ENCODE peak calls at places on chromosomes 12 and 14, in nine cellular contexts. N is HCT116, X is stomach, A is breast epithelium, H is uterus, C is ovary, M is A549, Q is IMR-90, K is body of pancreas. F is an unnamed sample. For H3K4me1, the result is how much of the 10 kb centered on the place peaks cover.

GRCh38 chr14:57493467-57494181 is at the start of gene CCDC198:
- DNase-seq in A (no peak), H (no peak), M (peak), Q (no peak), X (no peak), N (no peak), K (peak), C (no peak), F (no peak)

GRCh38 chr12:42757735-42758134 is 168.2 kb upstream of the PRICKLE1 start:
- DNase-seq in M (no peak), X (no peak), H (no peak), N (no peak), K (no peak), C (no peak), Q (no peak), A (no peak), F (no peak)

GRCh38 chr14:89578048-89578619 is 161.1 kb upstream of the FOXN3 start:
- DNase-seq in M (no peak), K (no peak), H (no peak), A (no peak), X (no peak), Q (peak), N (no peak), C (no peak), F (no peak)

GRCh38 chr12:92533280-92533890 is 169.4 kb upstream of the PLEKHG7 start:
- DNase-seq in M (no peak), H (no peak), A (no peak), C (no peak), Q (no peak), K (no peak), N (no peak), X (no peak), F (no peak)

GRCh38 chr12:49131973-49132461 is 822 bp upstream of the TUBA1B start:
- DNase-seq in Q (peak), K (no peak), H (no peak), N (no peak), C (no peak), X (no peak), M (no peak), A (no peak), F (no peak)

GRCh38 chr12:54051916-54052744 is 1.5 kb upstream of the HOXC4 start:
- DNase-seq in N (no peak), X (no peak), H (no peak), A (no peak), C (no peak), M (no peak), Q (no peak), K (no peak), F (no peak)

GRCh38 chr12:57579677-57580465 is 11.1 kb upstream of the PIP4K2C start:
- DNase-seq in X (no peak), K (no peak), C (no peak), N (no peak), M (peak), Q (peak), A (no peak), H (no peak), F (no peak)

GRCh38 chr14:33922125-33922524 is 28.7 kb downstream of the EGLN3 start:
- DNase-seq in Q (no peak), N (no peak), M (no peak), X (no peak), A (no peak), K (no peak), H (no peak), C (no peak), F (no peak)

GRCh38 chr14:55139696-55140509 is 10.9 kb downstream of the LGALS3 start:
- DNase-seq in A (no peak), C (no peak), K (peak), X (no peak), H (no peak), N (no peak), Q (no peak), M (no peak), F (no peak)

GRCh38 chr12:4116251-4117111 is 157.1 kb upstream of the CCND2 start:
- DNase-seq in H (no peak), Q (peak), C (no peak), M (no peak), K (no peak), A (no peak), N (no peak), X (no peak), F (no peak)

GRCh38 chr12:20696181-20696580 is 1.0 kb downstream of the SLCO1C1 start:
- DNase-seq in H (no peak), N (no peak), K (no peak), A (no peak), M (no peak), C (no peak), Q (no peak), X (no peak), F (no peak)

DNA sequence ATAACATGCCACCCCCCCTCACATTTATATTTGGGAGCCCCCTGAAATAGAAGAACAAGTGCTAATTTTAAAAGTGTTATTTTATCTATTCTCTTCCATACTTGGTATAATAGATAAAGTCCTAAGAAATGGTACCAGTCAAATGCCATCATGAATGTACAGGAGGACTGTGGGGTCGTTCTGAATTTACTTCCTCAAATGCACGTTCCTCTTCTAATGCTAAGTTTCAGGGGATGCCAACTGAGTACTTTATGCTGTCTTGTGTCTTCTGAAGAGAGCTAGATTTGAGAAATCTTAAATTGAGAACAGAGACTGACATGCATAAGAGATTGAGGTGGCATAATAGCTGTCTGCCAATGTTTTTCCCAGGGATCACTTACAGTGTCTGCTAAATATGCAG is 59.0 kb downstream of the CFAP54 start:
- DNase-seq in N (no peak), K (no peak), Q (no peak), H (no peak), M (no peak), A (no peak), X (no peak), C (no peak), F (no peak)
- TF ChIP-seq POLR2A in N (no peak), K (no peak), Q (no peak), H (no peak), M (no peak), A (no peak), X (no peak), C (no peak), F (no peak)

DNA sequence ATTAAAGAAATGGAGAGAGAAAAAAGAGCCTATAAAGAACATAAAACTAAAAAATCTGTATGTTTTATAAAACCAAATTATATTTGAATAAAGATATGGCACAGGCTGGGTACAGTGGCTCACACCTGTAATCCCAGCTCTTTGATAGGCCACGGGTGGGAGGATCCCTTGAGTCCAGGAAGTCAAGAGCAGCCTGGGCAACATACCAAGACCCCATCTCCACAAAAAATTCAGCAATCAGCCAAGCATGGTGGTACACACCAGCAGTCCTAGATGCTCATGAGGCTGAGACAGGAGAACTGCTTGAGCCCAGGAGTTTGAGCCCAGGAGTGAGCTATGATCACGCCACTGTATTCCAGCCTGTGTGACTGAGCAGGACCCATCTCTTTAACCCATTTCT is 74.9 kb downstream of the EPS8 start:
- DNase-seq in K (no peak), X (no peak), A (no peak), H (no peak), Q (no peak), C (no peak), N (no peak), M (no peak), F (no peak)
- H3K4me1 ChIP-seq in K (under half), X (under half), A (under half), H (under half), Q (under half), C (under half), N (under half), M (half or more), F (under half)

DNA sequence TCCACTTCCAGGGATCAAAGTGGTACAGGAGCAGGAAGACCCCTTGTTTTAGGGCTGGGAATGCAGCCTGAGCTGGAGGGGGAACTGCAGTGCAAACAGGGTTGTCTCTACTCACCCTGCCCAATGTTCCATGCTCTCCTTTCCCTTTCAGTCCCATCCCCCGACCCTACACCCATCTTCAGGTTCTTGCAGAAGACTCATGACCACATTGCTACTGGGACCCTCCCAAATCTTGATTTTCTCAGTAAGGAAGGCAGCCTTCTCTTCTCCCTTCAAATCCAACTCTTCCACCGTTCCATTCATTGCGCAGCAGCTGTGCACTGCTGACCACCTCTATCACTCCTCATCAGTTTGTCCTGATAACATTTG is 1.9 kb downstream of the SERPINA11 start:
- DNase-seq in K (no peak), H (no peak), C (no peak), M (no peak), Q (no peak), A (no peak), X (no peak), N (no peak), F (no peak)
- TF ChIP-seq CTCF in K (no peak), H (no peak), C (no peak), M (no peak), Q (no peak), A (no peak), X (no peak), N (no peak), F (no peak)

GRCh38 chr14:105479438-105480164 is 5.0 kb downstream of the CRIP2 start:
- DNase-seq in N (no peak), X (no peak), C (no peak), Q (no peak), K (no peak), H (no peak), A (no peak), M (no peak), F (no peak)

GRCh38 chr14:105482486-105483110 is 4.1 kb upstream of the CRIP1 start:
- DNase-seq in C (no peak), K (no peak), X (no peak), A (no peak), N (no peak), Q (no peak), H (no peak), M (no peak), F (no peak)

GRCh38 chr14:105481886-105482454 is 4.7 kb upstream of the CRIP1 start:
- DNase-seq in A (peak), X (peak), H (peak), M (peak), Q (peak), N (peak), K (peak), C (peak), F (peak)

GRCh38 chr14:105480165-105480564 is 5.5 kb downstream of the CRIP2 start:
- DNase-seq in N (no peak), K (no peak), C (no peak), H (no peak), Q (no peak), X (no peak), M (no peak), A (no peak), F (no peak)

GRCh38 chr14:105480807-105481801 is 5.6 kb upstream of the CRIP1 start:
- DNase-seq in M (peak), K (peak), C (peak), A (peak), Q (peak), N (peak), X (peak), H (peak), F (no peak)
- TF ChIP-seq POLR2A in M (peak), K (peak), C (peak), A (no peak), Q (peak), N (peak), X (no peak), H (no peak), F (no peak)

DNA sequence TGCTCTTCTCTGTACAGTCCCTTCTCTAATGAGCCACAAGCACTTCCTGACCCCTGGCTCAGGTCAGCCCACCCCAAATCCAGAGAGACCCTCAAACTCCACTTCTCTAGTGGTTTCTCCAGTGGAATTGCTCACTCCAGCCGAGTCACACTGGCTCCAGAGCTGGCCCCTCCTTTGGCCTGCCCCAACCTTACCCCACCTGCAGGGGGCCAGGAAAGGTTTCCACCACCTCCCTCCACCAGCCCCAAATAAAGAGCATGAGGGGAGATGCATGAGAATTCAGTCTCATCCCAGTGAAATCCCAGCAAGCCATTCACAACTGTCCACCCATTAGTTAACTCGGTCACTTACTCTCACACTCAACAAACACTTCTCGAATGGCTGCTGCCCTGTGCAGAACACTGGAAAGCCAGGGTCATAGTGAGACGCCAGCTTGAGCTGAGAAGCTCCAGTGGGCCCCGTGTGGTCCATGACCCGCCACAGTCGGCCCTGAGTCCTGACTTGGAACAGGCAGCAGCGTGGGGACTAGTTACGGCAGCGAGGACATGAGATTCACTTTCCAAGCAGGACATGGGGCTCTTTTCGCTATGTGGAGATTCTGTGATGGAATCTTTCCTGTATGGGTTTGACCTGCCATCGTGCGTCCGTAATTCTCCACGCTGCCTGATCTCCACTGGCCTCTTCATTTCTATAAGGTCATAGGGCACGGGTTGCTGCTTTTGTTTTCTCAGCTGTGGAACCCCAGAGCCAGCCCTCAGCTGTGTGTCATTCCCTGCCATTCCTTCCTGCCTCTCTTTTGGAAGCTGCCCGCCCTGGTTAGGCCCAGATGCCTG is 44.2 kb downstream of the SLC6A12 start:
- DNase-seq in K (no peak), C (no peak), M (no peak), H (no peak), N (no peak), A (no peak), Q (no peak), X (no peak), F (no peak)
- H3K4me1 ChIP-seq in K (under half), C (under half), M (under half), H (under half), N (under half), A (under half), Q (under half), X (under half), F (under half)

DNA sequence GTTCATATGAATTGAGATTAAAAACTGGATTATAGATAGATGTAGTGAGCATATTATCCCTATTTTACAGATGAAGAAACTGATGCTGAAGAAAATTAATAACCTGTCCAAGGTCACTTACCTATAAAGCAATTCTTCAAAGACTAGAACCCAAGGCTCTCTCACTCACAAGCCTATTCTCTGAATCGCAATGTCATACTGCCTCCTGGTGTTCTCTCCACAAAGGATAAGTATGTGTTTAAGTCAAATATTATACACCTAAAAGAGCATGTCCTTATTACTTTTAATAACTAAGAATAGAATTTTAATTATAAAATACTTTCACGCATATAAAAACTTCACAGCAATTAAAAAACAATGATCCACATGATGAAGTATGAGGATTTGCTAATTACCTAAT is 721.3 kb upstream of the USP15 start:
- DNase-seq in K (no peak), M (peak), Q (no peak), H (no peak), X (no peak), C (no peak), A (no peak), N (peak), F (no peak)
- TF ChIP-seq CTCF in K (no peak), M (no peak), Q (no peak), H (no peak), X (no peak), C (no peak), A (no peak), N (peak), F (no peak)

DNA sequence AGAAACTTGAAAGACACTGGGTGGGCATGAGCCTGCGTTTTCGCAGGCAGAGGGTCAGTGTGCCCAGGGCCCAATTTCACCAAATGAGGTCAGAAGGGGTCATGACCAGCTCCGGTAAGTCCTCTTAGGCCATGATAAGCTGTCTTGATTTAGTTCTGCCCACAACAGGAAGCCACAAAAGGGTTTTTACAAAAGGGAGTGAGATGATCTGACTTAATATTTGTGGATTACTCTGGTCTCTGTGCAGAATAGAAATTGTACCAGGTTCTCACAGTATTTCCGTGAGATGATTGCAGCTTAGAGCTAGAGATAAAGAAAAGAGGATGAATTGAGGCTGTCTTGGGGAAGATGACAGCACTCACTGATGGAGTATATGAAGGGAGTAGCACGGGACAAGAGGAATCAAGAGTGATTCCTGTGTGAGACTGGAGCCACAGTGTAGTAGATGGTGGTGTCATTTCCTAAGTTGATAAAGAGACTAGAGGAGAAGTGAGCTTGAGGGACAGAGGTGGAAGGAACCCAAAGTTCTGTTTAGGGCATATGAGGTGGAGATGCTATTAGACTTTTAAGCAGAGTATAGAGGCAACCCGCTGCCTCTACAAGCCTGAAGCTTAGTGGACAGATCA is 288.3 kb upstream of the AMIGO2 start:
- DNase-seq in H (no peak), N (no peak), C (no peak), X (no peak), Q (no peak), A (no peak), K (no peak), M (no peak), F (no peak)
- TF ChIP-seq POLR2A in H (no peak), N (no peak), C (no peak), X (no peak), Q (no peak), A (no peak), K (no peak), M (no peak), F (no peak)

F was measured in esophagus squamous epithelium.